ENCODE peak calls at places on chromosomes 3 and 15, in seven cellular contexts. S is activated T-helper 1 cell treated with Interleukin-2 at 50 U/mL for 16 hours; H is stimulated activated CD4-positive, alpha-beta T cell treated with anti-CD3 and anti-CD28 coated beads, Interleukin-15, amount 100 ng/mL, for 48 hours; V is tibial nerve; B is neural crest cell; M is NCI-H1092 treated with DMSO at 0.1 percent for 48 hours; W is caudate nucleus. T is an unnamed sample.
A peak's percentile ranks its signal among the peaks of the same experiment; 100 is the strongest.

GRCh38 chr15:94476681-94477080 is 245.3 kb downstream of the MCTP2 start:
- DNase-seq in W (no peak), M (no peak), H (no peak), B (no peak), S (no peak), V (no peak), T (no peak)

GRCh38 chr15:27074179-27074578 is 103.2 kb downstream of the GABRG3 start:
- DNase-seq in S (no peak), B (no peak), V (no peak), M (no peak), W (no peak), H (no peak), T (no peak)

GRCh38 chr3:192847918-192848317 is 69.7 kb downstream of the MB21D2 start:
- DNase-seq in B (no peak), V (no peak), H (no peak), S (no peak), M (peak; percentile 30), W (no peak), T (peak; percentile 19)

GRCh38 chr15:96358795-96359190 is 28.3 kb downstream of the NR2F2 start:
- DNase-seq in S (no peak), M (no peak), H (no peak), V (no peak), W (no peak), B (no peak), T (no peak)

GRCh38 chr3:33790091-33790490 is 8.3 kb upstream of the PDCD6IP start:
- DNase-seq in H (no peak), S (no peak), M (no peak), V (no peak), W (no peak), B (no peak), T (no peak)

GRCh38 chr15:25545017-25545416 is 106.2 kb upstream of the UBE3A start:
- DNase-seq in S (no peak), B (no peak), M (no peak), H (no peak), W (no peak), V (no peak), T (no peak)

GRCh38 chr3:182879031-182879611 is 85.8 kb downstream of the ATP11B start:
- DNase-seq in V (no peak), W (no peak), H (no peak), B (no peak), S (no peak), M (no peak), T (no peak)

GRCh38 chr15:93241696-93242585 is 152.9 kb upstream of the RGMA start:
- DNase-seq in B (no peak), H (no peak), M (no peak), V (no peak), W (no peak), S (no peak), T (no peak)

GRCh38 chr3:4398906-4399305 is 68.2 kb downstream of the SUMF1 start:
- DNase-seq in H (no peak), B (no peak), V (no peak), S (no peak), W (peak; percentile 3), M (no peak), T (no peak)

T was measured in foreskin fibroblast.